ENCODE peak calls at places on chromosomes 6 and 20, in six cellular contexts. One of them, this sample, is unnamed.

GRCh38 chr6:157531986-157532365 is 151.0 kb downstream of the ZDHHC14 start:
- DNase-seq in H1: no peak
- DNase-seq in neuronal stem cell: no peak
- DNase-seq in IMR-90: no peak
- DNase-seq in H9: no peak
- DNase-seq in mesenchymal stem cell: no peak
- DNase-seq in this sample: no peak

GRCh38 chr20:15834857-15835256 is 738.4 kb downstream of the KIF16B start:
- DNase-seq in H9: no peak
- DNase-seq in IMR-90: no peak
- DNase-seq in mesenchymal stem cell: no peak
- DNase-seq in neuronal stem cell: no peak
- DNase-seq in H1: no peak
- DNase-seq in this sample: no peak

GRCh38 chr6:128491041-128491642 is 29.3 kb downstream of the PTPRK start:
- DNase-seq in H1: no peak
- DNase-seq in H9: no peak
- DNase-seq in IMR-90: no peak
- DNase-seq in neuronal stem cell: peak
- DNase-seq in mesenchymal stem cell: no peak
- DNase-seq in this sample: no peak

GRCh38 chr6:138956244-138956924 is 31.7 kb downstream of the REPS1 start:
- DNase-seq in neuronal stem cell: no peak
- DNase-seq in H9: no peak
- DNase-seq in IMR-90: no peak
- DNase-seq in H1: no peak
- DNase-seq in mesenchymal stem cell: no peak
- DNase-seq in this sample: no peak

GRCh38 chr20:21228511-21228910 is 74.6 kb upstream of the XRN2 start:
- DNase-seq in H1: no peak
- DNase-seq in IMR-90: no peak
- DNase-seq in neuronal stem cell: no peak
- DNase-seq in mesenchymal stem cell: no peak
- DNase-seq in H9: no peak
- DNase-seq in this sample: no peak

GRCh38 chr6:128767705-128768104 is 115.2 kb upstream of the LAMA2 start:
- DNase-seq in H1: no peak
- DNase-seq in IMR-90: no peak
- DNase-seq in neuronal stem cell: no peak
- DNase-seq in H9: no peak
- DNase-seq in mesenchymal stem cell: no peak
- DNase-seq in this sample: no peak

GRCh38 chr6:56484669-56485068 is 158.0 kb downstream of the DST start:
- DNase-seq in H9: no peak
- DNase-seq in IMR-90: peak
- DNase-seq in neuronal stem cell: no peak
- DNase-seq in mesenchymal stem cell: peak
- DNase-seq in H1: no peak
- DNase-seq in this sample: no peak

GRCh38 chr20:46994341-46994740 is 99.7 kb downstream of the EYA2 start:
- DNase-seq in mesenchymal stem cell: no peak
- DNase-seq in H9: no peak
- DNase-seq in IMR-90: no peak
- DNase-seq in neuronal stem cell: no peak
- DNase-seq in H1: no peak
- DNase-seq in this sample: no peak

GRCh38 chr20:21981607-21982344 is 276.3 kb downstream of the PAX1 start:
- DNase-seq in neuronal stem cell: no peak
- DNase-seq in IMR-90: no peak
- DNase-seq in H9: no peak
- DNase-seq in H1: no peak
- DNase-seq in mesenchymal stem cell: no peak
- DNase-seq in this sample: no peak

GRCh38 chr6:105744815-105745214 is 341.3 kb upstream of the PRDM1 start:
- DNase-seq in neuronal stem cell: no peak
- DNase-seq in mesenchymal stem cell: no peak
- DNase-seq in H1: no peak
- DNase-seq in H9: no peak
- DNase-seq in IMR-90: peak
- DNase-seq in this sample: no peak

GRCh38 chr6:167255918-167256553 is 35.1 kb upstream of the UNC93A start:
- DNase-seq in neuronal stem cell: no peak
- DNase-seq in mesenchymal stem cell: no peak
- DNase-seq in H1: no peak
- DNase-seq in H9: no peak
- DNase-seq in IMR-90: no peak
- DNase-seq in this sample: no peak

DNA sequence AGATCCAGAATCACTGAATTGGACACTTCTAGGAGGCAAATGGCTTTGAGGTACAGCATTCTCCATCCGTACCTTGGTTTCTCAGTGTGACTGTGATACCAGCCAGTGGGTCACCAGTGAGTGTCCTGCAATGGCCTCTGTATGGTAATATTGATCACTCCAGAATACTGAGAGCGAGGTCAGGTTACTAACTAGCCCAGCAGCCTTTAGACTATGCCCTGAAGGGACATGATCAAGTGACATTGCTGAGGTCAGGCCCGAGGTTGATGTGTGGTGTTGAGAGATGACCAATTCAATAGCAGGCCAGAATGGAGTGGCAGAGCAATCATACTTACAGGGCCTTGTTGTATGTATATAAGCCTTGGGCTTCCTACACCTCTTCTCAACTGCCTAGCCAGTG is 476.0 kb downstream of the KHDRBS2 start:
- DNase-seq in H9: no peak
- DNase-seq in H1: no peak
- DNase-seq in neuronal stem cell: no peak
- DNase-seq in mesenchymal stem cell: no peak
- DNase-seq in IMR-90: no peak
- DNase-seq in this sample: no peak
- H4K91ac ChIP-seq in H9: no peak
- H4K91ac ChIP-seq in H1: no peak
- H4K91ac ChIP-seq in neuronal stem cell: no peak
- H4K91ac ChIP-seq in mesenchymal stem cell: no peak
- H4K91ac ChIP-seq in IMR-90: no peak
- H4K91ac ChIP-seq in this sample: no peak

DNA sequence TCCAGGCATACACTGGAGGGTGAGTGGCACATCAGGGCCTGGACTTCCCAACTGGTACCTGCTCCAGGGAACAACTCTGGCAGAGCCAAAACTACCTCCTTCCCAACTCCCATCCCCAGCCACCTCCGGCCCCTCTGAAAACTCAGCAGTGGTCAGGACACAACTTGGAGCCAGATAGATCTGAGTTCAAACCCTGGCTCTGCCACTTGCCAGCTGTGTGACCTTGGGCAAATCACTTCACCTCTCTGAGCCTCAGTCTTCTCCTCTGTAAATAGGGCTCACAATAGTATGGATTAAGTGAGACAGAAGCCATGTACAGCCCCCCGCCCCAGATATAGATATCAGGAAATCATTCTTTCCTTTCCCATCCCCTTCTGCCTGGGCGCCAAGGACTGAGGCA is 10.7 kb downstream of the AHCY start:
- DNase-seq in H1: no peak
- DNase-seq in neuronal stem cell: no peak
- DNase-seq in mesenchymal stem cell: no peak
- DNase-seq in H9: no peak
- DNase-seq in IMR-90: no peak
- DNase-seq in this sample: no peak
- H4K91ac ChIP-seq in H1: no peak
- H4K91ac ChIP-seq in neuronal stem cell: no peak
- H4K91ac ChIP-seq in mesenchymal stem cell: no peak
- H4K91ac ChIP-seq in H9: no peak
- H4K91ac ChIP-seq in IMR-90: no peak
- H4K91ac ChIP-seq in this sample: no peak

GRCh38 chr6:149012040-149012545 is 265.3 kb downstream of the UST start:
- DNase-seq in H1: no peak
- DNase-seq in mesenchymal stem cell: peak
- DNase-seq in H9: no peak
- DNase-seq in neuronal stem cell: no peak
- DNase-seq in IMR-90: peak
- DNase-seq in this sample: peak

GRCh38 chr6:149003560-149003959 is 256.7 kb downstream of the UST start:
- DNase-seq in H1: no peak
- DNase-seq in mesenchymal stem cell: no peak
- DNase-seq in neuronal stem cell: no peak
- DNase-seq in H9: no peak
- DNase-seq in IMR-90: no peak
- DNase-seq in this sample: no peak

GRCh38 chr6:149004664-149005063 is 257.8 kb downstream of the UST start:
- DNase-seq in neuronal stem cell: no peak
- DNase-seq in H9: no peak
- DNase-seq in H1: no peak
- DNase-seq in IMR-90: no peak
- DNase-seq in mesenchymal stem cell: no peak
- DNase-seq in this sample: no peak

GRCh38 chr6:149007846-149008245 is 261.0 kb downstream of the UST start:
- DNase-seq in neuronal stem cell: no peak
- DNase-seq in mesenchymal stem cell: no peak
- DNase-seq in H9: no peak
- DNase-seq in H1: no peak
- DNase-seq in IMR-90: no peak
- DNase-seq in this sample: no peak

GRCh38 chr6:149008741-149009140 is 261.9 kb downstream of the UST start:
- DNase-seq in IMR-90: no peak
- DNase-seq in H1: no peak
- DNase-seq in H9: no peak
- DNase-seq in mesenchymal stem cell: no peak
- DNase-seq in neuronal stem cell: no peak
- DNase-seq in this sample: no peak
- H4K91ac ChIP-seq in IMR-90: no peak
- H4K91ac ChIP-seq in H1: no peak
- H4K91ac ChIP-seq in H9: no peak
- H4K91ac ChIP-seq in mesenchymal stem cell: no peak
- H4K91ac ChIP-seq in neuronal stem cell: no peak
- H4K91ac ChIP-seq in this sample: no peak

GRCh38 chr6:362924-363249 is 28.7 kb upstream of the IRF4 start:
- DNase-seq in neuronal stem cell: no peak
- DNase-seq in H1: no peak
- DNase-seq in H9: no peak
- DNase-seq in mesenchymal stem cell: no peak
- DNase-seq in IMR-90: no peak
- DNase-seq in this sample: no peak

GRCh38 chr6:361411-362132 is 30.0 kb upstream of the IRF4 start:
- DNase-seq in H1: no peak
- DNase-seq in neuronal stem cell: no peak
- DNase-seq in IMR-90: no peak
- DNase-seq in H9: no peak
- DNase-seq in mesenchymal stem cell: no peak
- DNase-seq in this sample: no peak

GRCh38 chr6:359261-360035 is 32.1 kb upstream of the IRF4 start:
- DNase-seq in IMR-90: no peak
- DNase-seq in mesenchymal stem cell: no peak
- DNase-seq in neuronal stem cell: no peak
- DNase-seq in H1: no peak
- DNase-seq in H9: no peak
- DNase-seq in this sample: no peak

GRCh38 chr6:362231-362923 is 29.2 kb upstream of the IRF4 start:
- DNase-seq in mesenchymal stem cell: no peak
- DNase-seq in H1: no peak
- DNase-seq in IMR-90: no peak
- DNase-seq in H9: no peak
- DNase-seq in neuronal stem cell: no peak
- DNase-seq in this sample: no peak

DNA sequence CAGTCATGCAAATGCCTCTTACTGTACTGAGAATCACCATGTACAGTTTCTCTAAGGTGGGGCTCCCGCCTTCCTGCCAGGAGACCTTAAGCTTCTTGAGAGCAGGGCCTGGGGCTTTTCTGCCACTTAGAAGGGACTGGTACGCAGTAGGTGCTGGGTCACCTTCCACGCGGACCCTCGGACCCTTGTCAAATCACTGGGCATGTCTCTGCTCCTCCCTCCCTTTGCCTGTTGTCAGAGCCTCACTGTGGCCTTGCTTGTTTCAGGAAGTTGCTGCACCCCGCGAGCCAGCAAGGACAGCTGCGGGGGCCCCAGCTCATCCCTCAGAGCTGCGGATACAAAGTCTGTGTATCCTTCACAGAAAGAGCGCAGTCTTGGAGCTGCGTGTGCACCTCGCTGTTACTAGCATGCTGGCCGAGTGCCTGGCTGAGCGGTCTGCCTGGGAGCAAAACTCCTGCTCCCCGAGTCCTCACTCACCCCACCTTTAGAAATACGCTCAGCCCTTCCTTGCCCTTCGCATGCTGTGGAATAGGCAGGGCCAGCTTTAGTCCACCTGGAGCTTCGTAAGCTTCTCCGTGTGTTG is 30.7 kb upstream of the IRF4 start:
- DNase-seq in H1: no peak
- DNase-seq in neuronal stem cell: no peak
- DNase-seq in H9: no peak
- DNase-seq in mesenchymal stem cell: no peak
- DNase-seq in IMR-90: no peak
- DNase-seq in this sample: no peak
- H4K91ac ChIP-seq in H1: no peak
- H4K91ac ChIP-seq in neuronal stem cell: no peak
- H4K91ac ChIP-seq in H9: no peak
- H4K91ac ChIP-seq in mesenchymal stem cell: no peak
- H4K91ac ChIP-seq in IMR-90: no peak
- H4K91ac ChIP-seq in this sample: no peak